ENCODE peak calls at places on chromosomes 11 and 22, in seven cellular contexts. X is left kidney; V is brain microvascular endothelial cell; A is fibroblast of gingiva; L is stimulated activated CD8-positive, alpha-beta memory T cell treated with anti-CD3 and anti-CD28 coated beads, Interleukin-7, amount 100 ng/mL, for 1 hour; T is glutamatergic neuron; O is activated CD8-positive, alpha-beta T cell treated with anti-CD3 and anti-CD28 coated beads for 36 hours. G is an unnamed sample.

GRCh38 chr11:78418584-78419211 is 1.1 kb upstream of the GAB2 start:
- DNase-seq in L (no peak), A (no peak), V (peak; percentile 2), X (peak; percentile 15), T (no peak), O (no peak), G (no peak)

GRCh38 chr22:24303007-24303406 is 32.4 kb downstream of the SPECC1L start:
- DNase-seq in T (no peak), A (no peak), V (no peak), O (no peak), L (no peak), X (no peak), G (no peak)

GRCh38 chr11:65078151-65078550 is 5.7 kb downstream of the CDCA5 start:
- DNase-seq in A (no peak), X (peak; percentile 56), L (peak; percentile 56), O (peak; percentile 83), T (peak; percentile 76), V (peak; percentile 32), G (no peak)

GRCh38 chr11:80107415-80107814 is 666.6 kb upstream of the TENM4 start:
- DNase-seq in V (no peak), L (no peak), O (no peak), T (no peak), X (no peak), A (no peak), G (no peak)

GRCh38 chr11:36157151-36157519 is 132.1 kb downstream of the COMMD9 start:
- DNase-seq in A (no peak), O (no peak), L (no peak), X (no peak), T (no peak), V (no peak), G (no peak)

GRCh38 chr11:114392735-114393667 is 7.3 kb downstream of the C11orf71 start:
- DNase-seq in X (no peak), O (no peak), A (no peak), V (no peak), T (no peak), L (no peak), G (no peak)

GRCh38 chr22:37808294-37808657 is 542 bp downstream of the GCAT start:
- DNase-seq in L (no peak), A (no peak), T (no peak), X (no peak), O (no peak), V (no peak), G (no peak)

GRCh38 chr11:44927174-44927661 is 23.5 kb downstream of the TP53I11 start:
- DNase-seq in L (peak; percentile 47), T (peak; percentile 88), O (peak; percentile 65), X (peak; percentile 91), V (peak; percentile 48), A (peak; percentile 38), G (peak; percentile 78)

GRCh38 chr11:57477507-57478189 is 17.3 kb downstream of the RTN4RL2 start:
- DNase-seq in O (no peak), A (no peak), X (no peak), V (no peak), L (no peak), T (no peak), G (no peak)

GRCh38 chr11:72753341-72754148 is 1.3 kb upstream of the ARAP1 start:
- DNase-seq in X (no peak), A (no peak), O (no peak), V (no peak), L (no peak), T (no peak), G (no peak)

GRCh38 chr11:2208691-2209369 is 37.2 kb upstream of the TH start:
- DNase-seq in A (no peak), T (peak; percentile 18), X (no peak), V (no peak), L (no peak), O (peak; percentile 1), G (no peak)

GRCh38 chr11:102724904-102725515 is at the start of gene MMP8:
- DNase-seq in L (no peak), X (no peak), A (no peak), T (no peak), O (no peak), V (peak; percentile 19), G (no peak)

GRCh38 chr11:28679795-28680194 is 571.6 kb downstream of the METTL15 start:
- DNase-seq in L (no peak), V (peak; percentile 59), X (no peak), A (peak; percentile 87), T (no peak), O (no peak), G (no peak)

GRCh38 chr11:132312616-132313210 is 942.3 kb downstream of the NTM start:
- DNase-seq in T (peak; percentile 22), A (peak; percentile 36), X (peak; percentile 63), O (peak; percentile 4), V (peak; percentile 50), L (no peak), G (peak; percentile 44)

GRCh38 chr11:59941091-59941490 is 2.9 kb downstream of the OOSP1 start:
- DNase-seq in V (no peak), A (no peak), L (no peak), T (no peak), O (no peak), X (no peak), G (no peak)

GRCh38 chr22:47049078-47049609 is 286.7 kb downstream of the TBC1D22A start:
- DNase-seq in O (no peak), T (no peak), X (no peak), L (no peak), A (no peak), V (no peak), G (no peak)

GRCh38 chr11:6321356-6321755 is 1.1 kb upstream of the CAVIN3 start:
- DNase-seq in X (no peak), O (no peak), T (no peak), L (no peak), A (peak; percentile 67), V (no peak), G (no peak)

G was measured in neuronal stem cell.